ENCODE peak calls at places on chromosome 5, in ten cellular contexts. One of them, this sample, is unnamed.
A peak's percentile ranks its signal among the peaks of the same experiment; 100 is the strongest.

GRCh38 chr5:142851731-142852130 is 81.6 kb downstream of the ARHGAP26 start:
- DNase-seq in AG10803: no peak
- DNase-seq in GM23338: no peak
- DNase-seq in endothelial cell of umbilical vein: no peak
- DNase-seq in OCI-LY7: no peak
- DNase-seq in foreskin fibroblast: no peak
- DNase-seq in transverse colon: no peak
- DNase-seq in Calu3: no peak
- DNase-seq in mesothelial cell of epicardium: no peak
- DNase-seq in H9: no peak
- DNase-seq in this sample: no peak

GRCh38 chr5:2019716-2020115 is 137.0 kb upstream of the IRX4 start:
- DNase-seq in endothelial cell of umbilical vein: no peak
- DNase-seq in transverse colon: no peak
- DNase-seq in mesothelial cell of epicardium: no peak
- DNase-seq in GM23338: no peak
- DNase-seq in OCI-LY7: no peak
- DNase-seq in foreskin fibroblast: no peak
- DNase-seq in AG10803: no peak
- DNase-seq in H9: no peak
- DNase-seq in Calu3: no peak
- DNase-seq in this sample: no peak

GRCh38 chr5:4158750-4159447 is 563.3 kb downstream of the IRX1 start:
- DNase-seq in GM23338: no peak
- DNase-seq in transverse colon: no peak
- DNase-seq in AG10803: no peak
- DNase-seq in H9: no peak
- DNase-seq in mesothelial cell of epicardium: no peak
- DNase-seq in foreskin fibroblast: no peak
- DNase-seq in endothelial cell of umbilical vein: no peak
- DNase-seq in Calu3: no peak
- DNase-seq in OCI-LY7: no peak
- DNase-seq in this sample: no peak

GRCh38 chr5:113197456-113198200 is 221.0 kb downstream of the DCP2 start:
- DNase-seq in foreskin fibroblast: no peak
- DNase-seq in Calu3: no peak
- DNase-seq in endothelial cell of umbilical vein: no peak
- DNase-seq in H9: no peak
- DNase-seq in AG10803: no peak
- DNase-seq in transverse colon: no peak
- DNase-seq in OCI-LY7: no peak
- DNase-seq in mesothelial cell of epicardium: no peak
- DNase-seq in GM23338: no peak
- DNase-seq in this sample: no peak

GRCh38 chr5:155729684-155730059 is 597.3 kb upstream of the SGCD start:
- DNase-seq in endothelial cell of umbilical vein: no peak
- DNase-seq in mesothelial cell of epicardium: no peak
- DNase-seq in Calu3: no peak
- DNase-seq in GM23338: peak; percentile 53
- DNase-seq in H9: peak; percentile 39
- DNase-seq in transverse colon: no peak
- DNase-seq in OCI-LY7: no peak
- DNase-seq in foreskin fibroblast: no peak
- DNase-seq in AG10803: peak; percentile 70
- DNase-seq in this sample: no peak

GRCh38 chr5:82754347-82754746 is 322.8 kb downstream of the TMEM167A start:
- DNase-seq in Calu3: no peak
- DNase-seq in OCI-LY7: no peak
- DNase-seq in H9: no peak
- DNase-seq in mesothelial cell of epicardium: no peak
- DNase-seq in transverse colon: no peak
- DNase-seq in foreskin fibroblast: no peak
- DNase-seq in GM23338: no peak
- DNase-seq in endothelial cell of umbilical vein: no peak
- DNase-seq in AG10803: no peak
- DNase-seq in this sample: no peak

GRCh38 chr5:76781775-76782174 is 37.1 kb upstream of the F2RL1 start:
- DNase-seq in GM23338: no peak
- DNase-seq in H9: no peak
- DNase-seq in AG10803: no peak
- DNase-seq in transverse colon: no peak
- DNase-seq in foreskin fibroblast: no peak
- DNase-seq in mesothelial cell of epicardium: no peak
- DNase-seq in OCI-LY7: no peak
- DNase-seq in Calu3: no peak
- DNase-seq in endothelial cell of umbilical vein: no peak
- DNase-seq in this sample: no peak

GRCh38 chr5:65758546-65759144 is 36.6 kb downstream of the NLN start:
- DNase-seq in mesothelial cell of epicardium: no peak
- DNase-seq in AG10803: no peak
- DNase-seq in endothelial cell of umbilical vein: no peak
- DNase-seq in H9: no peak
- DNase-seq in transverse colon: no peak
- DNase-seq in foreskin fibroblast: no peak
- DNase-seq in OCI-LY7: no peak
- DNase-seq in Calu3: peak; percentile 15
- DNase-seq in GM23338: no peak
- DNase-seq in this sample: no peak

GRCh38 chr5:61431923-61432620 is 100.0 kb downstream of the ZSWIM6 start:
- DNase-seq in GM23338: no peak
- DNase-seq in Calu3: no peak
- DNase-seq in H9: no peak
- DNase-seq in AG10803: no peak
- DNase-seq in mesothelial cell of epicardium: no peak
- DNase-seq in transverse colon: no peak
- DNase-seq in endothelial cell of umbilical vein: no peak
- DNase-seq in OCI-LY7: no peak
- DNase-seq in foreskin fibroblast: no peak
- DNase-seq in this sample: no peak

GRCh38 chr5:66898241-66899039 is 298.2 kb downstream of the CD180 start:
- DNase-seq in OCI-LY7: no peak
- DNase-seq in AG10803: no peak
- DNase-seq in Calu3: no peak
- DNase-seq in GM23338: no peak
- DNase-seq in transverse colon: no peak
- DNase-seq in H9: no peak
- DNase-seq in endothelial cell of umbilical vein: no peak
- DNase-seq in mesothelial cell of epicardium: no peak
- DNase-seq in foreskin fibroblast: no peak
- DNase-seq in this sample: no peak

GRCh38 chr5:127754727-127755126 is 51.5 kb downstream of the CCDC192 start:
- DNase-seq in mesothelial cell of epicardium: no peak
- DNase-seq in AG10803: no peak
- DNase-seq in GM23338: no peak
- DNase-seq in transverse colon: no peak
- DNase-seq in Calu3: peak; percentile 17
- DNase-seq in H9: no peak
- DNase-seq in foreskin fibroblast: no peak
- DNase-seq in endothelial cell of umbilical vein: no peak
- DNase-seq in OCI-LY7: no peak
- DNase-seq in this sample: no peak

GRCh38 chr5:159224471-159224870 is 15.1 kb upstream of the RNF145 start:
- DNase-seq in foreskin fibroblast: no peak
- DNase-seq in GM23338: no peak
- DNase-seq in OCI-LY7: no peak
- DNase-seq in transverse colon: no peak
- DNase-seq in Calu3: no peak
- DNase-seq in endothelial cell of umbilical vein: no peak
- DNase-seq in mesothelial cell of epicardium: no peak
- DNase-seq in AG10803: no peak
- DNase-seq in H9: no peak
- DNase-seq in this sample: peak; percentile 64

GRCh38 chr5:10488144-10488543 is 46.5 kb downstream of the ROPN1L start:
- DNase-seq in transverse colon: no peak
- DNase-seq in Calu3: no peak
- DNase-seq in OCI-LY7: no peak
- DNase-seq in H9: no peak
- DNase-seq in AG10803: no peak
- DNase-seq in mesothelial cell of epicardium: no peak
- DNase-seq in foreskin fibroblast: no peak
- DNase-seq in GM23338: no peak
- DNase-seq in endothelial cell of umbilical vein: no peak
- DNase-seq in this sample: no peak

GRCh38 chr5:120999550-120999949 is 535.5 kb downstream of the PRR16 start:
- DNase-seq in transverse colon: no peak
- DNase-seq in AG10803: no peak
- DNase-seq in GM23338: no peak
- DNase-seq in foreskin fibroblast: no peak
- DNase-seq in H9: no peak
- DNase-seq in Calu3: no peak
- DNase-seq in endothelial cell of umbilical vein: no peak
- DNase-seq in mesothelial cell of epicardium: no peak
- DNase-seq in OCI-LY7: no peak
- DNase-seq in this sample: no peak

GRCh38 chr5:152817311-152817710 is 412.2 kb upstream of the NMUR2 start:
- DNase-seq in OCI-LY7: no peak
- DNase-seq in H9: no peak
- DNase-seq in AG10803: no peak
- DNase-seq in GM23338: no peak
- DNase-seq in endothelial cell of umbilical vein: no peak
- DNase-seq in Calu3: no peak
- DNase-seq in transverse colon: no peak
- DNase-seq in mesothelial cell of epicardium: no peak
- DNase-seq in foreskin fibroblast: no peak
- DNase-seq in this sample: no peak

GRCh38 chr5:40405985-40406384 is 273.7 kb upstream of the PTGER4 start:
- DNase-seq in Calu3: no peak
- DNase-seq in transverse colon: no peak
- DNase-seq in OCI-LY7: no peak
- DNase-seq in mesothelial cell of epicardium: no peak
- DNase-seq in H9: no peak
- DNase-seq in foreskin fibroblast: no peak
- DNase-seq in AG10803: no peak
- DNase-seq in endothelial cell of umbilical vein: no peak
- DNase-seq in GM23338: no peak
- DNase-seq in this sample: no peak

GRCh38 chr5:180625791-180626660 is 23.4 kb downstream of the FLT4 start:
- DNase-seq in OCI-LY7: no peak
- DNase-seq in mesothelial cell of epicardium: no peak
- DNase-seq in transverse colon: no peak
- DNase-seq in GM23338: no peak
- DNase-seq in AG10803: no peak
- DNase-seq in foreskin fibroblast: no peak
- DNase-seq in Calu3: no peak
- DNase-seq in endothelial cell of umbilical vein: no peak
- DNase-seq in H9: no peak
- DNase-seq in this sample: no peak

GRCh38 chr5:97735209-97735608 is 552.2 kb upstream of the RIOK2 start:
- DNase-seq in Calu3: no peak
- DNase-seq in mesothelial cell of epicardium: no peak
- DNase-seq in foreskin fibroblast: peak; percentile 85
- DNase-seq in GM23338: no peak
- DNase-seq in transverse colon: no peak
- DNase-seq in endothelial cell of umbilical vein: peak; percentile 63
- DNase-seq in AG10803: peak; percentile 77
- DNase-seq in OCI-LY7: no peak
- DNase-seq in H9: no peak
- DNase-seq in this sample: peak; percentile 86

GRCh38 chr5:75361310-75361709 is 24.3 kb downstream of the HMGCR start:
- DNase-seq in Calu3: no peak
- DNase-seq in OCI-LY7: no peak
- DNase-seq in AG10803: no peak
- DNase-seq in transverse colon: no peak
- DNase-seq in mesothelial cell of epicardium: no peak
- DNase-seq in H9: no peak
- DNase-seq in GM23338: no peak
- DNase-seq in foreskin fibroblast: no peak
- DNase-seq in endothelial cell of umbilical vein: no peak
- DNase-seq in this sample: no peak

GRCh38 chr5:166341708-166342329 is 1949.6 kb upstream of the WWC1 start:
- DNase-seq in H9: no peak
- DNase-seq in foreskin fibroblast: no peak
- DNase-seq in OCI-LY7: no peak
- DNase-seq in AG10803: no peak
- DNase-seq in transverse colon: no peak
- DNase-seq in endothelial cell of umbilical vein: no peak
- DNase-seq in mesothelial cell of epicardium: no peak
- DNase-seq in GM23338: peak; percentile 41
- DNase-seq in Calu3: no peak
- DNase-seq in this sample: peak; percentile 30
- TF ChIP-seq CTCF in H9: peak; percentile 56
- TF ChIP-seq CTCF in foreskin fibroblast: no peak
- TF ChIP-seq CTCF in OCI-LY7: peak; percentile 35
- TF ChIP-seq CTCF in AG10803: no peak
- TF ChIP-seq CTCF in transverse colon: no peak
- TF ChIP-seq CTCF in endothelial cell of umbilical vein: no peak
- TF ChIP-seq CTCF in mesothelial cell of epicardium: peak; percentile 73
- TF ChIP-seq CTCF in GM23338: peak; percentile 51
- TF ChIP-seq CTCF in Calu3: peak; percentile 21
- TF ChIP-seq CTCF in this sample: peak; percentile 30

DNA sequence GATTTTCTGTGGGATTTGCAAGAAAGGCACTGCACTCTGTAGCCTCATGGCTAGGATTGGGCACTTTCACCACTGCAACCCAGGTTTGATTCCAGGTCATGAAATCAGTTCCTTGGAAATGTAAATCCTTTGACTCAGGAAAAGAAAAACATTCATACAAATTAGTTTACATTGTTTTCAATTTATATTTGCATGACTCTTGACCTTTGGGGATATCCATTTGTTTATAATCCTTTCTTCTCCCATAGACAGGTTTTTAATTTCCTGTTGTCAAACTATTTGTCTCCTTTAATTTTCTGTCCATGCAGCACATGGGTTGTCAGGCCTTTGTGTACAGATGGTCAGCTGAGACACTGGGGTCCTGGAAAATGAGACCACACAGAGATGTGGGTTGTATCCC is 801.5 kb downstream of the NR2F1-AS1 start:
- DNase-seq in mesothelial cell of epicardium: no peak
- DNase-seq in AG10803: no peak
- DNase-seq in H9: no peak
- DNase-seq in endothelial cell of umbilical vein: no peak
- DNase-seq in Calu3: no peak
- DNase-seq in transverse colon: no peak
- DNase-seq in GM23338: no peak
- DNase-seq in OCI-LY7: no peak
- DNase-seq in foreskin fibroblast: no peak
- DNase-seq in this sample: no peak
- TF ChIP-seq CTCF in mesothelial cell of epicardium: no peak
- TF ChIP-seq CTCF in AG10803: no peak
- TF ChIP-seq CTCF in H9: no peak
- TF ChIP-seq CTCF in endothelial cell of umbilical vein: no peak
- TF ChIP-seq CTCF in Calu3: no peak
- TF ChIP-seq CTCF in transverse colon: no peak
- TF ChIP-seq CTCF in GM23338: no peak
- TF ChIP-seq CTCF in OCI-LY7: no peak
- TF ChIP-seq CTCF in foreskin fibroblast: no peak
- TF ChIP-seq CTCF in this sample: no peak

GRCh38 chr5:137743031-137743640 is 7.2 kb upstream of the KLHL3 start:
- DNase-seq in OCI-LY7: peak; percentile 73
- DNase-seq in endothelial cell of umbilical vein: peak; percentile 72
- DNase-seq in H9: peak; percentile 71
- DNase-seq in mesothelial cell of epicardium: no peak
- DNase-seq in foreskin fibroblast: peak; percentile 85
- DNase-seq in GM23338: peak; percentile 91
- DNase-seq in AG10803: peak; percentile 74
- DNase-seq in transverse colon: peak; percentile 41
- DNase-seq in Calu3: peak; percentile 71
- DNase-seq in this sample: peak; percentile 91
- TF ChIP-seq CTCF in OCI-LY7: peak; percentile 80
- TF ChIP-seq CTCF in endothelial cell of umbilical vein: peak; percentile 65
- TF ChIP-seq CTCF in H9: peak; percentile 80
- TF ChIP-seq CTCF in mesothelial cell of epicardium: peak; percentile 46
- TF ChIP-seq CTCF in foreskin fibroblast: peak; percentile 67
- TF ChIP-seq CTCF in GM23338: peak; percentile 76
- TF ChIP-seq CTCF in AG10803: peak; percentile 81
- TF ChIP-seq CTCF in transverse colon: peak; percentile 61
- TF ChIP-seq CTCF in Calu3: peak; percentile 68
- TF ChIP-seq CTCF in this sample: peak; percentile 62

GRCh38 chr5:17278931-17279330 is 61.5 kb downstream of the BASP1 start:
- DNase-seq in foreskin fibroblast: no peak
- DNase-seq in Calu3: no peak
- DNase-seq in GM23338: no peak
- DNase-seq in AG10803: no peak
- DNase-seq in transverse colon: no peak
- DNase-seq in OCI-LY7: no peak
- DNase-seq in H9: no peak
- DNase-seq in endothelial cell of umbilical vein: no peak
- DNase-seq in mesothelial cell of epicardium: no peak
- DNase-seq in this sample: no peak
- TF ChIP-seq CTCF in foreskin fibroblast: no peak
- TF ChIP-seq CTCF in Calu3: no peak
- TF ChIP-seq CTCF in GM23338: no peak
- TF ChIP-seq CTCF in AG10803: no peak
- TF ChIP-seq CTCF in transverse colon: no peak
- TF ChIP-seq CTCF in OCI-LY7: no peak
- TF ChIP-seq CTCF in H9: no peak
- TF ChIP-seq CTCF in endothelial cell of umbilical vein: no peak
- TF ChIP-seq CTCF in mesothelial cell of epicardium: no peak
- TF ChIP-seq CTCF in this sample: no peak

This sample was measured in MCF 10A.